ENCODE peak calls at places on chromosomes 16 and 17, in seven cellular contexts. One of them, this sample, is unnamed.
A peak's percentile ranks its signal among the peaks of the same experiment; 100 is the strongest.

GRCh38 chr17:3732171-3732570 is 8.5 kb downstream of the HASPIN start:
- DNase-seq in left ventricle myocardium inferior: no peak
- DNase-seq in A549: no peak
- DNase-seq in uterus: no peak
- DNase-seq in tibial artery: no peak
- DNase-seq in mammary epithelial cell: no peak
- DNase-seq in DND-41: no peak
- DNase-seq in this sample: no peak

GRCh38 chr17:71460943-71461342 is 659.9 kb upstream of the SOX9 start:
- DNase-seq in uterus: no peak
- DNase-seq in A549: no peak
- DNase-seq in DND-41: peak; percentile 26
- DNase-seq in left ventricle myocardium inferior: no peak
- DNase-seq in mammary epithelial cell: no peak
- DNase-seq in tibial artery: no peak
- DNase-seq in this sample: no peak

GRCh38 chr17:41527076-41528023 is 758 bp downstream of the KRT19 start:
- DNase-seq in uterus: peak; percentile 57
- DNase-seq in left ventricle myocardium inferior: no peak
- DNase-seq in A549: no peak
- DNase-seq in tibial artery: no peak
- DNase-seq in mammary epithelial cell: no peak
- DNase-seq in DND-41: no peak
- DNase-seq in this sample: no peak

GRCh38 chr17:17739388-17740066 is 58.3 kb downstream of the RAI1 start:
- DNase-seq in A549: peak; percentile 88
- DNase-seq in left ventricle myocardium inferior: no peak
- DNase-seq in mammary epithelial cell: peak; percentile 42
- DNase-seq in uterus: peak; percentile 73
- DNase-seq in DND-41: no peak
- DNase-seq in tibial artery: no peak
- DNase-seq in this sample: no peak

GRCh38 chr17:42365136-42365535 is 23.1 kb downstream of the STAT3 start:
- DNase-seq in A549: no peak
- DNase-seq in tibial artery: no peak
- DNase-seq in left ventricle myocardium inferior: no peak
- DNase-seq in uterus: no peak
- DNase-seq in mammary epithelial cell: peak; percentile 26
- DNase-seq in DND-41: no peak
- DNase-seq in this sample: no peak

GRCh38 chr17:27800522-27800921 is at the start of gene NOS2:
- DNase-seq in DND-41: no peak
- DNase-seq in mammary epithelial cell: no peak
- DNase-seq in uterus: no peak
- DNase-seq in A549: no peak
- DNase-seq in tibial artery: no peak
- DNase-seq in left ventricle myocardium inferior: no peak
- DNase-seq in this sample: no peak

GRCh38 chr17:350706-351435 is 1.7 kb downstream of the RPH3AL start:
- DNase-seq in tibial artery: peak; percentile 83
- DNase-seq in uterus: peak; percentile 85
- DNase-seq in left ventricle myocardium inferior: peak; percentile 83
- DNase-seq in A549: peak; percentile 86
- DNase-seq in mammary epithelial cell: peak; percentile 47
- DNase-seq in DND-41: no peak
- DNase-seq in this sample: no peak

GRCh38 chr16:81004646-81005353 is 1.9 kb downstream of the CMC2 start:
- DNase-seq in DND-41: peak; percentile 37
- DNase-seq in mammary epithelial cell: peak; percentile 53
- DNase-seq in tibial artery: no peak
- DNase-seq in A549: peak; percentile 32
- DNase-seq in uterus: peak; percentile 24
- DNase-seq in left ventricle myocardium inferior: no peak
- DNase-seq in this sample: no peak

DNA sequence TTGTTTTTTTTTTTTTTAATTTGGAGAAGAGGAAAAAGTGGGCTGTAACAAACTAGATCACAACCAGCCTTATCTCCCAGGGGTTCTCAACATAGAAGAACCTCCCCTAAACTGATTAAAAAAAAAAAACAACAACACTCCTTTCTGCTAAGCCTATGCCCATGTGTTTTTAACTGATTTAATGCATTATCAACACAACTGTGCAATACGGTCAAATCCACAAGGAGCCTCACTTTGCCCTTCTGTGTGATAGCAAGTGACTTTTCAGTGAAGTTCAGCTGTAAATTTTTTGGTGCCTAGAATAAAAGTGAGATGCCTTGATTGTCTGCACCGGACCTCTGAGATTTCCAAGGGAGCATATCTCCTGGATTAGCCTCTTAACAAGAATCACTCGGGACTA is 611 bp downstream of the MYH11 start:
- DNase-seq in mammary epithelial cell: no peak
- DNase-seq in DND-41: no peak
- DNase-seq in tibial artery: no peak
- DNase-seq in uterus: no peak
- DNase-seq in left ventricle myocardium inferior: no peak
- DNase-seq in A549: no peak
- DNase-seq in this sample: no peak
- H3K27ac ChIP-seq in mammary epithelial cell: no peak overlapping the region
- H3K27ac ChIP-seq in DND-41: no peak overlapping the region
- H3K27ac ChIP-seq in tibial artery: peak overlapping the region; percentile 89
- H3K27ac ChIP-seq in uterus: peak overlapping the region; percentile 92
- H3K27ac ChIP-seq in left ventricle myocardium inferior: no peak overlapping the region
- H3K27ac ChIP-seq in A549: no peak overlapping the region
- H3K27ac ChIP-seq in this sample: peak overlapping the region; percentile 85

DNA sequence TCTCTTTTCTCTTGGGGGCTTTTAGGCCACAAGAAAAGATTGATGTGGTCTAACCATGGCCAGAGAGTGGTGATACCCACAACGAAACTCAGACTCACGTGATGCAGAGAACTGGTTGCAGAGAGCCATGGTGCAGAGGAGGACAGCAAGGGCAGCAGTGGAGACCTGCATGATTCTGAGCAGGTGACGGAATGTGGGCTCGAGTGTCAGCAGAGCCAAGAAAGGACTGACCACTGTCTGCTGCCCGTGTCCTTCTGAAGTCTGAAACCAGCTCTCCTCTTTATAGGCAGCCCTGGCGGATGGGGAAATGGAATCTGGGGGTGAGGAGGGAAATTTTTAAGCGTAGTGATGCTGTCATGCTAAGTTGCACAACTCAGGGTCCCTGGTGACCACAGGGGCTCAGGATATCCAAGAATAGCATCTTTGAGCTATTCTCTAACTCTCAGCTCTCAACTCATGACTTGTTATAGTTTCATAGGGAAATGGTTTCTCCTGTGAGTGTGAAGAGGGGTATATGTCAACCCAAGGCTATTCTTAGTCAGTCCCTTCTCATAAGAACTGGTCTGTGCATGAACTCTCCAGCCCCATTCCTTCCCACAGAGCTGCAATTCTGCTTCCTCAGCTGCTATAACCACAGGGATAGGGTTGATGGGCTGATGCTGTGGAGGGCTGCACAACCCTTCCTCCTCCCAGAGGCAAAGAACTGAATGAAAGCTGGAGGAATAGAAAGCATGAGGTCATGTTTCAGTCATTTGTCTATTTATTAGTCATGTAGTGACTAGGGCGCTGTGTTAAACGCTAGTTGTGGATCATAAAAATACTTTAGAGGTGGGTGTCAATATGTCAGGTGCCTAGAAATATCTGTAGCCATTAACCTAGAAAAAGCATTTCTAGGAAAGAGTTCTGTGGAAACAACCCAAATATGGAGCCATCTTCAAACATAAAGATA is at the start of gene CCL3:
- DNase-seq in DND-41: no peak
- DNase-seq in A549: no peak
- DNase-seq in left ventricle myocardium inferior: no peak
- DNase-seq in tibial artery: no peak
- DNase-seq in mammary epithelial cell: peak; percentile 11
- DNase-seq in uterus: no peak
- DNase-seq in this sample: no peak
- H3K4me3 ChIP-seq in DND-41: no peak within 1 kb of the TSS
- H3K4me3 ChIP-seq in A549: no peak within 1 kb of the TSS
- H3K4me3 ChIP-seq in left ventricle myocardium inferior: no peak within 1 kb of the TSS
- H3K4me3 ChIP-seq in tibial artery: no peak within 1 kb of the TSS
- H3K4me3 ChIP-seq in mammary epithelial cell: no peak within 1 kb of the TSS
- H3K4me3 ChIP-seq in uterus: no peak within 1 kb of the TSS
- H3K4me3 ChIP-seq in this sample: no peak within 1 kb of the TSS

GRCh38 chr17:40090234-40091111 is 9.9 kb downstream of the NR1D1 start:
- DNase-seq in mammary epithelial cell: no peak
- DNase-seq in uterus: peak; percentile 72
- DNase-seq in tibial artery: no peak
- DNase-seq in A549: no peak
- DNase-seq in left ventricle myocardium inferior: no peak
- DNase-seq in DND-41: no peak
- DNase-seq in this sample: no peak

GRCh38 chr17:40086150-40087044 is 14.0 kb downstream of the NR1D1 start:
- DNase-seq in left ventricle myocardium inferior: no peak
- DNase-seq in A549: peak; percentile 85
- DNase-seq in DND-41: peak; percentile 59
- DNase-seq in uterus: peak; percentile 57
- DNase-seq in mammary epithelial cell: no peak
- DNase-seq in tibial artery: peak; percentile 70
- DNase-seq in this sample: no peak

GRCh38 chr17:40087049-40087794 is 13.2 kb downstream of the NR1D1 start:
- DNase-seq in A549: no peak
- DNase-seq in tibial artery: no peak
- DNase-seq in mammary epithelial cell: no peak
- DNase-seq in left ventricle myocardium inferior: no peak
- DNase-seq in DND-41: no peak
- DNase-seq in uterus: no peak
- DNase-seq in this sample: no peak

GRCh38 chr17:40089085-40089895 is 11.1 kb downstream of the NR1D1 start:
- DNase-seq in DND-41: no peak
- DNase-seq in left ventricle myocardium inferior: no peak
- DNase-seq in mammary epithelial cell: no peak
- DNase-seq in tibial artery: no peak
- DNase-seq in uterus: no peak
- DNase-seq in A549: no peak
- DNase-seq in this sample: no peak

GRCh38 chr17:40087903-40088718 is 12.3 kb downstream of the NR1D1 start:
- DNase-seq in mammary epithelial cell: no peak
- DNase-seq in left ventricle myocardium inferior: no peak
- DNase-seq in DND-41: no peak
- DNase-seq in A549: no peak
- DNase-seq in uterus: no peak
- DNase-seq in tibial artery: no peak
- DNase-seq in this sample: no peak
- H3K27ac ChIP-seq in mammary epithelial cell: no peak overlapping the region
- H3K27ac ChIP-seq in left ventricle myocardium inferior: no peak overlapping the region
- H3K27ac ChIP-seq in DND-41: no peak overlapping the region
- H3K27ac ChIP-seq in A549: no peak overlapping the region
- H3K27ac ChIP-seq in uterus: peak overlapping the region; percentile 99
- H3K27ac ChIP-seq in tibial artery: no peak overlapping the region
- H3K27ac ChIP-seq in this sample: peak overlapping the region; percentile 99

GRCh38 chr16:88052661-88053060 is 101.4 kb downstream of the BANP start:
- DNase-seq in mammary epithelial cell: no peak
- DNase-seq in tibial artery: no peak
- DNase-seq in A549: no peak
- DNase-seq in DND-41: no peak
- DNase-seq in uterus: no peak
- DNase-seq in left ventricle myocardium inferior: no peak
- DNase-seq in this sample: no peak
- H3K4me3 ChIP-seq in mammary epithelial cell: no peak overlapping the region
- H3K4me3 ChIP-seq in tibial artery: no peak overlapping the region
- H3K4me3 ChIP-seq in A549: no peak overlapping the region
- H3K4me3 ChIP-seq in DND-41: no peak overlapping the region
- H3K4me3 ChIP-seq in uterus: no peak overlapping the region
- H3K4me3 ChIP-seq in left ventricle myocardium inferior: no peak overlapping the region
- H3K4me3 ChIP-seq in this sample: no peak overlapping the region

DNA sequence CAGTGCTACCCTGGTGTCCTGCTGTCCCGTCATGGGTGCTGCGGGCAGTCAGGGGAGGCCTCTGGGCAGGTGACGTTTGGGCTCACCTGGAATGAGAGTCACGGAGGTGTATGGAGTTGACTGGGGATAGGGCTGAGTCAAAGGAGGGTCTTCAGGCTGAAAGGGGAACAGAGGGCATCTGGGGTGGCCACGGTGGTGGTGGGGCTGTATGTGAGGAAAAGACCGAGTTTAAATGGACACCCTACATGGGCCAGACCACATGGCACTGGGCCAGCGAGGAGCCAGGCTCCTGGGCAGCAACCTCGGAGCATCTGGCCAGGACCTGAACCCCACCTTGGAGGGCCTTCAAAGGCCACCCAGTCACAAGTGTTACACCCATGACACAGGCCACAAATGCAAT is 5.4 kb downstream of the NATD1 start:
- DNase-seq in A549: no peak
- DNase-seq in left ventricle myocardium inferior: no peak
- DNase-seq in tibial artery: no peak
- DNase-seq in DND-41: no peak
- DNase-seq in mammary epithelial cell: no peak
- DNase-seq in uterus: no peak
- DNase-seq in this sample: no peak
- H3K27ac ChIP-seq in A549: no peak overlapping the region
- H3K27ac ChIP-seq in left ventricle myocardium inferior: peak overlapping the region; percentile 69
- H3K27ac ChIP-seq in tibial artery: no peak overlapping the region
- H3K27ac ChIP-seq in DND-41: no peak overlapping the region
- H3K27ac ChIP-seq in mammary epithelial cell: no peak overlapping the region
- H3K27ac ChIP-seq in uterus: no peak overlapping the region
- H3K27ac ChIP-seq in this sample: no peak overlapping the region

DNA sequence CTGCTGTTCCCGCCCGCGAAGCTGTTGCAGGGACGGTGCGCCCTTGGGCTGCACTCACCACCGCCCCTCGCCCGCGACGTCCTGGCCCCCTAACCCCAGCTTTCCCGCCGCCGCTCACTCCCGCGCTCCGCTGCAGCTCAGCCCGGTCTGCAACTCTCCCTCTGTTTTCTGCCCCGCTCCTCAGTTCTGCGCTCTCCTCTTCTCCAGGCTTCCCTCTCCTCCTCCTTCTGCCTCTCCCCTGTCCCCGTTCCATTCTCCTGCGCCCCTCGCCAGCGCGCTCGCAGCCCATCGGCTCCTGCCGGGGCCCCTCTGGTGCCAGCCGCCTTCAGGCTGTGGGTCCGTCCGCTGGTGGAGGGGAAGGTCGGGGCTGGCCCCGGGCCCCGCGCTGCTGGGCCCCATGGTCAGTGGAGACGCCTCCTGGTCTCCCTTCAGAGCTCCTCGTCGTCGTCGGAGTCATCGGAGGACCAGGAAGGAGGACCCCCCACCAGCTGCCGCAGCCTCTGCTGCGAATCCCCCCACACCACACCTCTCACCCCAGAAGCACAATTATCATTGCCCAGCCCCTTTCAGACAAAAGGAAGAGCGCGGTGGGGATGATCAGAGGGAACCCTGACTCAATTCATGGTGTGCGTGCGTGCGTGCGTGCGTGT is 223.2 kb upstream of the FOXF1 start:
- DNase-seq in DND-41: no peak
- DNase-seq in uterus: no peak
- DNase-seq in tibial artery: no peak
- DNase-seq in left ventricle myocardium inferior: no peak
- DNase-seq in A549: no peak
- DNase-seq in mammary epithelial cell: no peak
- DNase-seq in this sample: no peak
- H3K4me3 ChIP-seq in DND-41: no peak overlapping the region
- H3K4me3 ChIP-seq in uterus: no peak overlapping the region
- H3K4me3 ChIP-seq in tibial artery: no peak overlapping the region
- H3K4me3 ChIP-seq in left ventricle myocardium inferior: no peak overlapping the region
- H3K4me3 ChIP-seq in A549: no peak overlapping the region
- H3K4me3 ChIP-seq in mammary epithelial cell: no peak overlapping the region
- H3K4me3 ChIP-seq in this sample: peak overlapping the region; percentile 30

This sample was measured in esophagus squamous epithelium.